ENCODE peak calls at places on chromosomes 11 and 22, in four cellular contexts. Q is lung, M is GM23248, V is fibroblast of lung. G is an unnamed sample.

GRCh38 chr11:134126197-134126822 is 57.4 kb downstream of the JAM3 start:
- DNase-seq in Q (no peak), M (peak; percentile 96), V (peak; percentile 92), G (peak; percentile 82)

GRCh38 chr11:118099838-118100570 is 13.2 kb upstream of the SMIM35 start:
- DNase-seq in Q (no peak), M (no peak), V (no peak), G (no peak)

GRCh38 chr22:36315325-36315724 is 62.4 kb downstream of the APOL1 start:
- DNase-seq in Q (no peak), M (no peak), V (no peak), G (no peak)

GRCh38 chr11:32244453-32244852 is 153.6 kb downstream of the RCN1 start:
- DNase-seq in Q (no peak), M (no peak), V (no peak), G (no peak)

GRCh38 chr11:57251491-57252104 is 14.5 kb upstream of the APLNR start:
- DNase-seq in Q (no peak), M (peak; percentile 55), V (peak; percentile 21), G (no peak)

GRCh38 chr11:73140213-73141030 is 1.7 kb downstream of the FCHSD2 start:
- DNase-seq in Q (peak; percentile 39), M (peak; percentile 63), V (peak; percentile 49), G (no peak)

GRCh38 chr11:70072471-70073187 is 5.5 kb upstream of the ANO1 start:
- DNase-seq in Q (no peak), M (no peak), V (no peak), G (no peak)

GRCh38 chr11:62438641-62439040 is 19.8 kb downstream of the SCGB1A1 start:
- DNase-seq in Q (no peak), M (no peak), V (no peak), G (no peak)

GRCh38 chr11:42762348-42762747 is 549.4 kb upstream of the API5 start:
- DNase-seq in Q (no peak), M (no peak), V (no peak), G (no peak)

GRCh38 chr22:22460635-22461034 is 47.9 kb downstream of the ZNF280B start:
- DNase-seq in Q (no peak), M (peak; percentile 11), V (no peak), G (no peak)

GRCh38 chr11:122686106-122686505 is 30.6 kb downstream of the UBASH3B start:
- DNase-seq in Q (no peak), M (no peak), V (peak; percentile 48), G (no peak)

GRCh38 chr11:103696130-103696529 is 340.3 kb upstream of the DDI1 start:
- DNase-seq in Q (no peak), M (no peak), V (no peak), G (no peak)

GRCh38 chr11:102287963-102288744 is 29.1 kb upstream of the BIRC3 start:
- DNase-seq in Q (peak; percentile 46), M (peak; percentile 88), V (peak; percentile 70), G (peak; percentile 55)
- H3K4me3 ChIP-seq in Q (no peak overlapping the region), M (peak overlapping the region; percentile 66), V (peak overlapping the region; percentile 21), G (peak overlapping the region; percentile 38)

DNA sequence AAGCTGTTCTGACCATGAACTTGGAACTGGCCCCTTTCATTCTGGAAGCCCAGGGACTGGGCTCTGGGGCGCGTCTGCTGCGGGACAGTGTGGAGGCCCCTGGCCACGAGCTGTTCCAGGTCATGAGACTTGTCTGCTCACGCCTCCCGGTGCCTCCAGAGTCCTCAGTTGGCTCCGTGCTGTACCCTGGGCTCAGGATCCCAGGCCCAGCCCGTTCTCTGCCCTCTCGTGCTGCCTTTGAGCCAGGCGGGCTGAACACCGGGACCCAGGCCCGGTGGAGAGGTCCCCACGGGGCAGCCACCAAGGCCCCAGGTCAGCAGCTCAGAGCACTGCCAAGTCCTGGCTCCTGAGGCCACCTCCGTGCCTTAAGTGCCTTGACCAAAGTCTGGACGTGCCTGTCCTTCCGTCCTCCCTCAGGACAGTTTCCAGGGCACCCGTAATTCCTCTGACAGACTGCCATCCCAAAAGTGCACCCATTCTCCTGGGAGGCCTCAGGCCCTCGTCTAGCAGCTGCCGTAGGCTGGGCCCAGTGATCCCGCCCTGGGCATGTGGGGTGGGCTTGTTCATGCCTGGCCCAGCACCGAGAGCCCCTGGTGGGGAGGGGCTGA is 36.3 kb upstream of the PPARA start:
- DNase-seq in Q (no peak), M (peak; percentile 45), V (no peak), G (no peak)
- H3K27ac ChIP-seq in Q (peak overlapping the region; percentile 55), M (peak overlapping the region; percentile 82), V (peak overlapping the region; percentile 38), G (peak overlapping the region; percentile 21)

DNA sequence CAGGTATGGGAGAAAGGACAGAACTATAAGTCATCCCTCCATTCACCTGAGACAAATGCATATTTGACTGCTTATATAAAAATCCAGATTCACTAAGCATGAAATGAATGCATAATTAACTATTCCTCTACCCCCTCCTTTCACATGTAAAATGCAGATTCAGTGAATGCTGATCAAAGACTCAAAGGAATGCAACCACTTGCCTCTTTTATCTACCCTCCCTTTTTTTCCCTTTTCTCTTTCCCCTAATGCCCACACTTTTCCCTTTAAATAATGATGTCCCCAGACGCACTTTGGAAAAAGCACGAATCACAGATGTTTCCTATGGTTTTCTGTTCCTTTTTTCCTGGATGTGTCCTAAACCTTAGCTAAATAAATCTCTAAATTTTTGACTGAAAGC is 4.5 kb upstream of the PLAAT4 start:
- DNase-seq in Q (no peak), M (no peak), V (peak; percentile 37), G (no peak)
- H3K4me3 ChIP-seq in Q (no peak overlapping the region), M (no peak overlapping the region), V (no peak overlapping the region), G (no peak overlapping the region)

GRCh38 chr11:126426126-126426525 is 70.6 kb downstream of the ST3GAL4 start:
- DNase-seq in Q (no peak), M (no peak), V (no peak), G (no peak)
- H3K27ac ChIP-seq in Q (no peak overlapping the region), M (no peak overlapping the region), V (no peak overlapping the region), G (no peak overlapping the region)

GRCh38 chr22:39661501-39661841 is 90.9 kb downstream of the CACNA1I start:
- DNase-seq in Q (no peak), M (no peak), V (no peak), G (no peak)
- H3K4me3 ChIP-seq in Q (no peak overlapping the region), M (no peak overlapping the region), V (no peak overlapping the region), G (no peak overlapping the region)

DNA sequence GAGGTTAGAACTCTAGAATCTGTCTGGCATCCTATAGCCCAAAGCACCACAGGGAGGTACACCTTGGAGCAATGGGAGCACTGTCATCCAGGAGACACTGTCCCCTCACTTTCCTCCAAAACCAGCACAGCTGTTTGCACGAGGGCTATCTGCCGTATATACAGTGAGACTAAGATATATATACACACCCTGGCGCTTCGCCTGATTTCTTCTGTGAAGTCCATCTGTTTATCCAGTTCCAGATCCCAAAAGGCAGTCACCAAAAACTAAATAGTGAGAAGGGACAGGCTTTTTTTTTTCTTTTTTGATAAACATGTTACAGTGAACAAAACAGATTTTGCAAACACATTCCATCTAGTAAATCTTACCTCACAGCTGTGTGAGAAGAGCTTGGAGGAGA is 68.5 kb downstream of the ARFGAP2 start:
- DNase-seq in Q (no peak), M (no peak), V (no peak), G (no peak)
- H3K27ac ChIP-seq in Q (no peak overlapping the region), M (no peak overlapping the region), V (no peak overlapping the region), G (no peak overlapping the region)

GRCh38 chr11:119976805-119977583 is 160.9 kb downstream of the TRIM29 start:
- DNase-seq in Q (no peak), M (no peak), V (no peak), G (no peak)

GRCh38 chr11:119972281-119972680 is 165.6 kb downstream of the TRIM29 start:
- DNase-seq in Q (no peak), M (no peak), V (no peak), G (no peak)

GRCh38 chr11:119974467-119974866 is 163.4 kb downstream of the TRIM29 start:
- DNase-seq in Q (no peak), M (no peak), V (no peak), G (no peak)

GRCh38 chr11:119975561-119976152 is 162.3 kb downstream of the TRIM29 start:
- DNase-seq in Q (no peak), M (no peak), V (no peak), G (no peak)

DNA sequence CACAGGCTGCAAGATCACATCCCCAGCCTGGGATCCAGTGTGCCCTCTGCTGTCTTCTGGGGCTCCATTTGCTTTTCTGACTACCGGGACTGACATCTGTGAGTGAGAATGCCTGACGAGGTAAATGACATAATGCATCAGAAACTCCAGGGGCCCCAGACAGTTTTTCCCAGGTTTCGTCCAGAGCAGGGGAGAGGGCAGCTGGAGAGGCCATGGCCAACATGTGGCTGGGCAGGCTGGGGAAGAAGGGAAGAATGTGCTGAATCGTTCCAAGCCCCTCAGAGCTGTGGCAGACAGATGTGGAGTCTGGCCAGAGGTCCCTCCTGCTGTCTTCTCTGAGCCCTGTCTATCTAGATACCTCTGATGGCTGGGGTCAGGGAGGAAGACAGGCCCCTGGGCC is 163.9 kb downstream of the TRIM29 start:
- DNase-seq in Q (no peak), M (no peak), V (no peak), G (no peak)
- H3K4me3 ChIP-seq in Q (no peak overlapping the region), M (no peak overlapping the region), V (no peak overlapping the region), G (no peak overlapping the region)

GRCh38 chr11:77035041-77035440 is 843 bp downstream of the B3GNT6 start:
- DNase-seq in Q (no peak), M (no peak), V (no peak), G (no peak)
- H3K27ac ChIP-seq in Q (no peak overlapping the region), M (no peak overlapping the region), V (no peak overlapping the region), G (no peak overlapping the region)